ENCODE peak calls at places on chromosomes 6 and 20, in nine cellular contexts. U is MM.1S, E is fibroblast of lung, B is heart right ventricle, A is cardiac muscle cell, Q is GM23338, J is dorsolateral prefrontal cortex, T is HCT116, N is stomach. G is an unnamed sample.

GRCh38 chr6:163850874-163851273 is 436.4 kb downstream of the QKI start:
- DNase-seq in E (no peak), J (no peak), U (no peak), T (no peak), Q (no peak), A (no peak), N (no peak), B (no peak), G (no peak)

GRCh38 chr6:14038636-14039035 is 78.9 kb upstream of the CD83 start:
- DNase-seq in B (no peak), E (peak; percentile 86), N (no peak), J (no peak), A (peak; percentile 12), T (no peak), U (no peak), Q (no peak), G (no peak)

GRCh38 chr6:46129634-46130505 is at the start of gene ENPP4:
- DNase-seq in E (peak; percentile 63), N (peak; percentile 91), U (peak; percentile 93), Q (peak; percentile 90), J (peak; percentile 89), B (peak; percentile 84), T (peak; percentile 95), A (peak; percentile 93), G (peak; percentile 79)

GRCh38 chr6:20202070-20202658 is 10.1 kb downstream of the MBOAT1 start:
- DNase-seq in U (peak; percentile 84), J (no peak), Q (no peak), E (peak; percentile 64), T (no peak), N (no peak), A (no peak), B (no peak), G (no peak)

GRCh38 chr6:100719883-100720682 is 161.0 kb downstream of the ASCC3 start:
- DNase-seq in J (no peak), B (no peak), E (peak; percentile 10), A (peak; percentile 13), T (peak; percentile 8), Q (peak; percentile 33), U (peak; percentile 21), N (no peak), G (no peak)

GRCh38 chr6:35611235-35611634 is 77.5 kb downstream of the FKBP5 start:
- DNase-seq in U (peak; percentile 90), J (no peak), E (peak; percentile 90), A (peak; percentile 61), B (no peak), Q (peak; percentile 39), N (no peak), T (no peak), G (peak; percentile 74)

GRCh38 chr20:64082821-64083379 is 1.3 kb downstream of the LKAAEAR1 start:
- DNase-seq in J (no peak), A (no peak), E (no peak), B (no peak), T (no peak), Q (no peak), U (no peak), N (no peak), G (no peak)

GRCh38 chr20:10672579-10673127 is 1.1 kb downstream of the JAG1 start:
- DNase-seq in E (peak; percentile 71), J (peak; percentile 19), T (no peak), U (peak; percentile 75), B (peak; percentile 65), A (peak; percentile 60), Q (peak; percentile 64), N (peak; percentile 71), G (no peak)

GRCh38 chr6:135403584-135403983 is 94.0 kb downstream of the AHI1 start:
- DNase-seq in J (no peak), T (no peak), Q (no peak), E (no peak), U (no peak), B (no peak), N (no peak), A (no peak), G (no peak)

GRCh38 chr6:52587001-52587400 is 10.1 kb upstream of the TRAM2 start:
- DNase-seq in U (no peak), N (no peak), A (no peak), T (no peak), Q (no peak), J (no peak), B (no peak), E (no peak), G (no peak)

GRCh38 chr6:141965016-141965545 is 167.6 kb upstream of the GJE1 start:
- DNase-seq in N (no peak), J (no peak), Q (no peak), E (no peak), B (no peak), U (no peak), A (peak; percentile 52), T (no peak), G (peak; percentile 72)

GRCh38 chr20:38307371-38308046 is 3.6 kb downstream of the BPI start:
- DNase-seq in Q (no peak), J (no peak), N (no peak), E (peak; percentile 79), U (no peak), A (no peak), B (no peak), T (no peak), G (no peak)

GRCh38 chr6:156175971-156176421 is 601.2 kb upstream of the ARID1B start:
- DNase-seq in J (peak; percentile 45), U (no peak), T (peak; percentile 38), E (no peak), Q (peak; percentile 82), B (peak; percentile 53), A (peak; percentile 26), N (peak; percentile 27), G (no peak)

GRCh38 chr6:156174026-156174880 is 602.9 kb upstream of the ARID1B start:
- DNase-seq in E (no peak), J (no peak), U (no peak), T (no peak), B (no peak), Q (no peak), A (no peak), N (no peak), G (no peak)

DNA sequence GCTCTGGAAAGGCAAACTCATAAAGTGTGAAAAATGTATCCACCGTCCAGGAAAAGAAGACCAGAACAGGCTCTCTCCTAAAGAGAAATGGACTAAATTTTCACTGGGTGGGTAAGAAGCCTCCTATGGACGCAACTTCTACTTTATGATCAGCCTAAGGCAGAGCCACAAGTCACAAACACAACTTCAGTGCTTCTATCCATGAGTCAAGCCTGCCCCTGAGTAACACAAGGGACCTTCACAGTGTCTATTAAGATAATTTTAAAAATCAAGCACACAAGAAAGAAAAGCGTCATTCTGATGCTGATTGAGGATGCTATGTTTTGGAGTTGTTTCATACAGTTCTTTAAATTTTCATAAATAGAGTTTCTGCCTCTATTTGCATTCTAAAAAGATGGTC is 601.7 kb upstream of the ARID1B start:
- DNase-seq in A (no peak), N (no peak), Q (no peak), J (no peak), B (no peak), T (no peak), E (no peak), U (no peak), G (no peak)
- H3K4me3 ChIP-seq in A (no peak overlapping the region), N (no peak overlapping the region), Q (no peak overlapping the region), J (no peak overlapping the region), B (no peak overlapping the region), T (no peak overlapping the region), E (no peak overlapping the region), U (no peak overlapping the region), G (no peak overlapping the region)

GRCh38 chr6:4645713-4646356 is 130.4 kb upstream of the CDYL start:
- DNase-seq in U (no peak), A (no peak), N (no peak), E (no peak), T (no peak), Q (peak; percentile 60), B (no peak), J (no peak), G (no peak)
- TF ChIP-seq CTCF in U (no peak), A (peak; percentile 10), N (no peak), E (no peak), T (no peak), Q (peak; percentile 46), B (no peak), J (no peak), G (peak; percentile 6)

GRCh38 chr20:20737158-20737557 is 24.7 kb upstream of the RALGAPA2 start:
- DNase-seq in Q (no peak), B (no peak), T (no peak), U (no peak), E (no peak), N (no peak), J (no peak), A (no peak), G (no peak)

GRCh38 chr20:20744170-20744725 is 31.8 kb upstream of the RALGAPA2 start:
- DNase-seq in Q (no peak), B (no peak), A (no peak), E (no peak), U (no peak), J (no peak), T (no peak), N (no peak), G (no peak)

GRCh38 chr20:20740595-20740994 is 28.2 kb upstream of the RALGAPA2 start:
- DNase-seq in J (no peak), U (no peak), N (no peak), E (no peak), Q (no peak), B (no peak), A (no peak), T (no peak), G (no peak)

GRCh38 chr20:20743511-20744169 is 31.2 kb upstream of the RALGAPA2 start:
- DNase-seq in T (no peak), A (peak; percentile 72), E (peak; percentile 5), N (peak; percentile 57), J (peak; percentile 35), Q (peak; percentile 71), U (no peak), B (peak; percentile 78), G (peak; percentile 34)

DNA sequence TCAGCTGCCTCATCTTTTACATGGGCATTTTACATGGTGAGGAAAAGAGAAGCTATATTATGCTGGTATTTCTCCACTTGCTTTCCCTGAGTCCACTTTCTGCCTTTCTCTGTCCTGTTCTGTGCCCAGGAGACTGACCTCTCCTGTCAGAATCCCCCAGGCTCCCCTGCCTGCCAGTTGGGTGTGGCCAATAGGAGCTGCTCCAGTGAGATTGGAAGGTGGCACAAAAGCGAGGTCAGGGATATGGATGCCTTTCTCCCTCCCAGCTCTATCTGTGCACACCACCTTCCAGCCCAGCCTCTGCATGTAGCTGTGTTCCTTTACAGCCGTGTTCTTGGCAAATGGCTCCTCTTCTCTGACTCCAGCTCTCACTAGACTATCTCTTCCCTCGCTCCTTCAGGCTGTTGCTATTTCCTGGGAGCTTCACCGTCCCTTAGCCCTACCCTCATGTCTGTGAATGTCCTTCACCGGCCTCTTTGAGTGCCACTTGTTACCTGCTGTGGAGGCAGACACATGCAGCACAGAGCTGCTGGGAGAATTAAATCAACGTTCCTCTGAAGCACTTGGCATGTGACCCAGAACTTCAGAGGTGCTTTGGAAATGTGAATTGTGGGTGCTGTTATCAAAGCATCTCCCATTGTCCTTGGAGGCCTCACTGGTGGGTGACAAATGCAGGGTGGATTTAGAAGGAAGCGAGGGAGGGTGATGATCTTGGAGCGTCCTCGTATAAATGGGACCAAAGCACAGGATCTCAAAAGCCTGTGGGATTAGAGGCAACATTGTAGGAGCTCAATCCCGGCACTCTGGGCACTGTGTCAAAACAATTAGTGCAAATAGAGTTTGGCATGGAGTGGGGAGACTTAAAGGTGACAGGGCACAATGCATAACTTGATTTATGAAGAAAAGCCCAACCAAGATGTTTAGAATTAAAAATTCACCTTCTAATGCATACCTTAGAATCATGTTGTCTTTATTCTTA is 28.9 kb upstream of the RALGAPA2 start:
- DNase-seq in A (no peak), N (peak; percentile 56), T (no peak), E (no peak), Q (no peak), U (no peak), B (no peak), J (no peak), G (no peak)
- H3K4me3 ChIP-seq in A (no peak overlapping the region), N (no peak overlapping the region), T (no peak overlapping the region), E (no peak overlapping the region), Q (no peak overlapping the region), U (no peak overlapping the region), B (no peak overlapping the region), J (no peak overlapping the region), G (no peak overlapping the region)

GRCh38 chr6:44653761-44654218 is 266.3 kb downstream of the CDC5L start:
- DNase-seq in U (no peak), B (no peak), N (no peak), A (no peak), T (no peak), J (no peak), E (peak; percentile 92), Q (no peak), G (no peak)
- TF ChIP-seq CTCF in U (no peak), B (no peak), N (no peak), A (no peak), T (no peak), J (no peak), E (no peak), Q (no peak), G (no peak)